ENCODE peak calls at places on chromosomes 7 and 10, in eight cellular contexts. C is epithelial cell of proximal tubule, S is substantia nigra, M is mucosa of descending colon, U is NCI-H1436, O is BJ, H is T-helper 9 cell, T is psoas muscle. L is an unnamed sample.

GRCh38 chr10:73859441-73860049 is 14.8 kb downstream of the CAMK2G start:
- DNase-seq in T (no peak), U (no peak), C (no peak), H (peak), S (no peak), O (no peak), M (peak), L (no peak)

GRCh38 chr10:120600871-120601644 is 144.0 kb downstream of the PLPP4 start:
- DNase-seq in C (no peak), S (no peak), U (no peak), M (no peak), H (no peak), O (no peak), T (no peak), L (peak)

GRCh38 chr10:3433988-3434387 is 261.4 kb upstream of the PITRM1 start:
- DNase-seq in U (no peak), S (no peak), C (no peak), M (no peak), H (no peak), T (no peak), O (no peak), L (no peak)

GRCh38 chr7:133741703-133742102 is 385.4 kb upstream of the LRGUK start:
- DNase-seq in S (no peak), H (no peak), U (no peak), T (no peak), M (no peak), O (no peak), C (no peak), L (no peak)

GRCh38 chr10:15084502-15084922 is 4.1 kb downstream of the ACBD7 start:
- DNase-seq in C (peak), U (peak), T (no peak), M (no peak), O (peak), S (no peak), H (no peak), L (no peak)

GRCh38 chr10:133013478-133013877 is 71.1 kb upstream of the CFAP46 start:
- DNase-seq in M (peak), C (no peak), U (no peak), T (peak), O (no peak), S (no peak), H (no peak), L (no peak)

GRCh38 chr10:510415-510881 is 179.0 kb downstream of the DIP2C start:
- DNase-seq in T (no peak), C (no peak), M (no peak), O (no peak), U (peak), H (no peak), S (no peak), L (no peak)

GRCh38 chr10:119316729-119317097 is 109.3 kb downstream of the GRK5 start:
- DNase-seq in T (no peak), S (no peak), C (peak), U (no peak), M (no peak), O (peak), H (no peak), L (no peak)

GRCh38 chr10:102504179-102504975 is 605 bp downstream of the SUFU start:
- DNase-seq in M (peak), C (no peak), T (peak), O (no peak), H (peak), S (no peak), U (no peak), L (peak)

GRCh38 chr7:91995391-91995790 is 54.7 kb downstream of the AKAP9 start:
- DNase-seq in O (no peak), M (no peak), U (no peak), T (no peak), H (no peak), S (no peak), C (no peak), L (no peak)

GRCh38 chr7:244981-245380 is 45.0 kb upstream of the FOXL3 start:
- DNase-seq in H (no peak), M (no peak), O (no peak), T (no peak), S (no peak), C (no peak), U (no peak), L (no peak)

GRCh38 chr10:86065711-86066251 is 300.8 kb downstream of the GRID1 start:
- DNase-seq in T (no peak), U (no peak), O (no peak), H (no peak), M (no peak), C (no peak), S (no peak), L (no peak)

GRCh38 chr7:121334875-121335648 is 6.3 kb downstream of the WNT16 start:
- DNase-seq in S (no peak), H (no peak), O (peak), U (no peak), M (no peak), T (no peak), C (no peak), L (no peak)

GRCh38 chr10:96998329-96998888 is 166.3 kb downstream of the LCOR start:
- DNase-seq in H (no peak), O (no peak), U (no peak), M (no peak), C (peak), T (no peak), S (no peak), L (no peak)

GRCh38 chr7:117186218-117186617 is 136.6 kb downstream of the WNT2 start:
- DNase-seq in U (no peak), H (no peak), M (no peak), S (no peak), O (no peak), T (no peak), C (no peak), L (no peak)

GRCh38 chr10:123494409-123494808 is 171.7 kb upstream of the GPR26 start:
- DNase-seq in H (no peak), U (no peak), T (no peak), O (no peak), C (no peak), S (no peak), M (no peak), L (no peak)

GRCh38 chr10:28496481-28496961 is 36.4 kb upstream of the WAC start:
- DNase-seq in C (no peak), T (no peak), U (no peak), M (no peak), H (no peak), O (no peak), S (no peak), L (no peak)